ENCODE peak calls at places on chromosomes 3 and 15, in ten cellular contexts. One of them, this sample, is unnamed.

GRCh38 chr3:184443831-184444230 is 64.0 kb downstream of the CHRD start:
- DNase-seq in Panc1: no peak
- DNase-seq in hippocampal formation: no peak
- DNase-seq in endothelial cell of umbilical vein: no peak
- DNase-seq in EL: no peak
- DNase-seq in HFF-Myc: no peak
- DNase-seq in brain microvascular endothelial cell: no peak
- DNase-seq in choroid plexus epithelial cell: no peak
- DNase-seq in NAMALWA: no peak
- DNase-seq in WTC11: no peak
- DNase-seq in this sample: no peak

GRCh38 chr3:5442786-5443138 is 255.3 kb downstream of the EDEM1 start:
- DNase-seq in HFF-Myc: no peak
- DNase-seq in Panc1: no peak
- DNase-seq in EL: no peak
- DNase-seq in brain microvascular endothelial cell: no peak
- DNase-seq in WTC11: no peak
- DNase-seq in endothelial cell of umbilical vein: no peak
- DNase-seq in NAMALWA: no peak
- DNase-seq in choroid plexus epithelial cell: no peak
- DNase-seq in hippocampal formation: no peak
- DNase-seq in this sample: no peak

GRCh38 chr3:193367868-193368267 is 10.7 kb downstream of the ATP13A5 start:
- DNase-seq in WTC11: no peak
- DNase-seq in brain microvascular endothelial cell: no peak
- DNase-seq in EL: no peak
- DNase-seq in hippocampal formation: no peak
- DNase-seq in HFF-Myc: no peak
- DNase-seq in NAMALWA: no peak
- DNase-seq in choroid plexus epithelial cell: no peak
- DNase-seq in Panc1: no peak
- DNase-seq in endothelial cell of umbilical vein: no peak
- DNase-seq in this sample: no peak

GRCh38 chr3:16512435-16513140 is 911 bp downstream of the RFTN1 start:
- DNase-seq in brain microvascular endothelial cell: no peak
- DNase-seq in EL: peak
- DNase-seq in hippocampal formation: no peak
- DNase-seq in Panc1: no peak
- DNase-seq in HFF-Myc: no peak
- DNase-seq in NAMALWA: peak
- DNase-seq in choroid plexus epithelial cell: no peak
- DNase-seq in endothelial cell of umbilical vein: peak
- DNase-seq in WTC11: no peak
- DNase-seq in this sample: no peak

GRCh38 chr3:71045917-71046282 is 537.6 kb downstream of the FOXP1 start:
- DNase-seq in NAMALWA: no peak
- DNase-seq in Panc1: no peak
- DNase-seq in choroid plexus epithelial cell: no peak
- DNase-seq in brain microvascular endothelial cell: no peak
- DNase-seq in EL: no peak
- DNase-seq in HFF-Myc: no peak
- DNase-seq in WTC11: no peak
- DNase-seq in hippocampal formation: no peak
- DNase-seq in endothelial cell of umbilical vein: no peak
- DNase-seq in this sample: no peak

GRCh38 chr15:66221126-66221525 is 32.4 kb downstream of the MEGF11 start:
- DNase-seq in brain microvascular endothelial cell: no peak
- DNase-seq in choroid plexus epithelial cell: peak
- DNase-seq in EL: no peak
- DNase-seq in hippocampal formation: no peak
- DNase-seq in NAMALWA: no peak
- DNase-seq in endothelial cell of umbilical vein: no peak
- DNase-seq in WTC11: no peak
- DNase-seq in HFF-Myc: no peak
- DNase-seq in Panc1: no peak
- DNase-seq in this sample: no peak

GRCh38 chr3:184078851-184079250 is 18.0 kb upstream of the HTR3E start:
- DNase-seq in choroid plexus epithelial cell: peak
- DNase-seq in endothelial cell of umbilical vein: no peak
- DNase-seq in WTC11: no peak
- DNase-seq in HFF-Myc: no peak
- DNase-seq in Panc1: no peak
- DNase-seq in brain microvascular endothelial cell: no peak
- DNase-seq in EL: peak
- DNase-seq in NAMALWA: no peak
- DNase-seq in hippocampal formation: no peak
- DNase-seq in this sample: no peak

GRCh38 chr3:167941234-167941995 is 154.3 kb downstream of the GOLIM4 start:
- DNase-seq in endothelial cell of umbilical vein: peak
- DNase-seq in HFF-Myc: peak
- DNase-seq in brain microvascular endothelial cell: peak
- DNase-seq in EL: peak
- DNase-seq in hippocampal formation: no peak
- DNase-seq in Panc1: no peak
- DNase-seq in NAMALWA: no peak
- DNase-seq in choroid plexus epithelial cell: peak
- DNase-seq in WTC11: no peak
- DNase-seq in this sample: peak

GRCh38 chr15:69951511-69952209 is 146.1 kb downstream of the TLE3 start:
- DNase-seq in brain microvascular endothelial cell: no peak
- DNase-seq in NAMALWA: no peak
- DNase-seq in HFF-Myc: no peak
- DNase-seq in Panc1: no peak
- DNase-seq in choroid plexus epithelial cell: peak
- DNase-seq in WTC11: no peak
- DNase-seq in endothelial cell of umbilical vein: no peak
- DNase-seq in hippocampal formation: no peak
- DNase-seq in EL: no peak
- DNase-seq in this sample: no peak

GRCh38 chr15:58839485-58839884 is 68.4 kb downstream of the MINDY2 start:
- DNase-seq in endothelial cell of umbilical vein: no peak
- DNase-seq in WTC11: no peak
- DNase-seq in HFF-Myc: no peak
- DNase-seq in choroid plexus epithelial cell: peak
- DNase-seq in brain microvascular endothelial cell: no peak
- DNase-seq in NAMALWA: peak
- DNase-seq in hippocampal formation: no peak
- DNase-seq in EL: peak
- DNase-seq in Panc1: no peak
- DNase-seq in this sample: peak

GRCh38 chr15:58340176-58340575 is 91.6 kb upstream of the LIPC start:
- DNase-seq in endothelial cell of umbilical vein: no peak
- DNase-seq in Panc1: no peak
- DNase-seq in HFF-Myc: no peak
- DNase-seq in NAMALWA: no peak
- DNase-seq in WTC11: no peak
- DNase-seq in hippocampal formation: no peak
- DNase-seq in EL: peak
- DNase-seq in brain microvascular endothelial cell: no peak
- DNase-seq in choroid plexus epithelial cell: peak
- DNase-seq in this sample: no peak

GRCh38 chr3:44468572-44469520 is 8.6 kb downstream of the ZNF445 start:
- DNase-seq in brain microvascular endothelial cell: peak
- DNase-seq in WTC11: peak
- DNase-seq in endothelial cell of umbilical vein: no peak
- DNase-seq in HFF-Myc: no peak
- DNase-seq in NAMALWA: no peak
- DNase-seq in EL: peak
- DNase-seq in choroid plexus epithelial cell: peak
- DNase-seq in hippocampal formation: no peak
- DNase-seq in Panc1: no peak
- DNase-seq in this sample: peak

GRCh38 chr3:194314669-194315068 is 36.5 kb downstream of the CPN2 start:
- DNase-seq in NAMALWA: no peak
- DNase-seq in HFF-Myc: no peak
- DNase-seq in hippocampal formation: no peak
- DNase-seq in EL: no peak
- DNase-seq in choroid plexus epithelial cell: no peak
- DNase-seq in Panc1: no peak
- DNase-seq in endothelial cell of umbilical vein: no peak
- DNase-seq in brain microvascular endothelial cell: no peak
- DNase-seq in WTC11: no peak
- DNase-seq in this sample: no peak

GRCh38 chr3:125351814-125352456 is 23.2 kb downstream of the ZNF148 start:
- DNase-seq in EL: peak
- DNase-seq in endothelial cell of umbilical vein: peak
- DNase-seq in brain microvascular endothelial cell: peak
- DNase-seq in NAMALWA: peak
- DNase-seq in choroid plexus epithelial cell: peak
- DNase-seq in HFF-Myc: no peak
- DNase-seq in WTC11: no peak
- DNase-seq in Panc1: no peak
- DNase-seq in hippocampal formation: no peak
- DNase-seq in this sample: no peak

GRCh38 chr15:70185251-70185711 is 87.6 kb upstream of the TLE3 start:
- DNase-seq in hippocampal formation: no peak
- DNase-seq in HFF-Myc: no peak
- DNase-seq in Panc1: no peak
- DNase-seq in WTC11: no peak
- DNase-seq in NAMALWA: no peak
- DNase-seq in EL: no peak
- DNase-seq in brain microvascular endothelial cell: no peak
- DNase-seq in choroid plexus epithelial cell: no peak
- DNase-seq in endothelial cell of umbilical vein: no peak
- DNase-seq in this sample: peak